ENCODE peak calls at places on chromosomes 12 and 14, in nine cellular contexts. One of them, this sample, is unnamed.

GRCh38 chr14:103016594-103016993 is 40.8 kb downstream of the CDC42BPB start:
- DNase-seq in HCT116: no peak
- DNase-seq in A549: no peak
- DNase-seq in body of pancreas: no peak
- DNase-seq in suprapubic skin: no peak
- DNase-seq in esophagus muscularis mucosa: no peak
- DNase-seq in breast epithelium: no peak
- DNase-seq in adrenal gland: no peak
- DNase-seq in vagina: no peak
- DNase-seq in this sample: no peak

GRCh38 chr14:100576091-100577085 is 10.8 kb downstream of the BEGAIN start:
- DNase-seq in HCT116: no peak
- DNase-seq in A549: no peak
- DNase-seq in body of pancreas: no peak
- DNase-seq in suprapubic skin: no peak
- DNase-seq in esophagus muscularis mucosa: no peak
- DNase-seq in breast epithelium: no peak
- DNase-seq in adrenal gland: no peak
- DNase-seq in vagina: no peak
- DNase-seq in this sample: no peak

GRCh38 chr12:108103087-108103486 is 26.0 kb upstream of the WSCD2 start:
- DNase-seq in HCT116: no peak
- DNase-seq in A549: no peak
- DNase-seq in body of pancreas: no peak
- DNase-seq in suprapubic skin: peak
- DNase-seq in esophagus muscularis mucosa: no peak
- DNase-seq in breast epithelium: no peak
- DNase-seq in adrenal gland: no peak
- DNase-seq in vagina: no peak
- DNase-seq in this sample: no peak

GRCh38 chr14:65413739-65414045 is 1.2 kb downstream of the FUT8 start:
- DNase-seq in HCT116: no peak
- DNase-seq in A549: no peak
- DNase-seq in body of pancreas: no peak
- DNase-seq in suprapubic skin: no peak
- DNase-seq in esophagus muscularis mucosa: no peak
- DNase-seq in breast epithelium: no peak
- DNase-seq in adrenal gland: no peak
- DNase-seq in vagina: no peak
- DNase-seq in this sample: no peak

GRCh38 chr12:2793561-2793960 is 1.2 kb upstream of the FKBP4 start:
- DNase-seq in HCT116: no peak
- DNase-seq in A549: no peak
- DNase-seq in body of pancreas: no peak
- DNase-seq in suprapubic skin: peak
- DNase-seq in esophagus muscularis mucosa: no peak
- DNase-seq in breast epithelium: no peak
- DNase-seq in adrenal gland: no peak
- DNase-seq in vagina: no peak
- DNase-seq in this sample: no peak

GRCh38 chr12:60257063-60257462 is 661.2 kb downstream of the SLC16A7 start:
- DNase-seq in HCT116: peak
- DNase-seq in A549: peak
- DNase-seq in body of pancreas: no peak
- DNase-seq in suprapubic skin: no peak
- DNase-seq in esophagus muscularis mucosa: no peak
- DNase-seq in breast epithelium: no peak
- DNase-seq in adrenal gland: no peak
- DNase-seq in vagina: no peak
- DNase-seq in this sample: no peak

GRCh38 chr14:89458713-89459112 is 41.7 kb upstream of the FOXN3 start:
- DNase-seq in HCT116: no peak
- DNase-seq in A549: no peak
- DNase-seq in body of pancreas: no peak
- DNase-seq in suprapubic skin: no peak
- DNase-seq in esophagus muscularis mucosa: no peak
- DNase-seq in breast epithelium: no peak
- DNase-seq in adrenal gland: no peak
- DNase-seq in vagina: no peak
- DNase-seq in this sample: no peak

GRCh38 chr12:108884116-108885012 is 4.5 kb downstream of the DAO start:
- DNase-seq in HCT116: peak
- DNase-seq in A549: peak
- DNase-seq in body of pancreas: peak
- DNase-seq in suprapubic skin: no peak
- DNase-seq in esophagus muscularis mucosa: no peak
- DNase-seq in breast epithelium: no peak
- DNase-seq in adrenal gland: peak
- DNase-seq in vagina: no peak
- DNase-seq in this sample: peak

GRCh38 chr14:55720796-55721195 is 140.8 kb downstream of the KTN1 start:
- DNase-seq in HCT116: no peak
- DNase-seq in A549: no peak
- DNase-seq in body of pancreas: no peak
- DNase-seq in suprapubic skin: no peak
- DNase-seq in esophagus muscularis mucosa: no peak
- DNase-seq in breast epithelium: no peak
- DNase-seq in adrenal gland: no peak
- DNase-seq in vagina: no peak
- DNase-seq in this sample: no peak

GRCh38 chr14:45073480-45073879 is 10.4 kb upstream of the PRPF39 start:
- DNase-seq in HCT116: no peak
- DNase-seq in A549: no peak
- DNase-seq in body of pancreas: no peak
- DNase-seq in suprapubic skin: no peak
- DNase-seq in esophagus muscularis mucosa: no peak
- DNase-seq in breast epithelium: no peak
- DNase-seq in adrenal gland: no peak
- DNase-seq in vagina: no peak
- DNase-seq in this sample: no peak

GRCh38 chr12:126914170-126914796 is 1352.7 kb upstream of the TMEM132C start:
- DNase-seq in HCT116: no peak
- DNase-seq in A549: no peak
- DNase-seq in body of pancreas: no peak
- DNase-seq in suprapubic skin: no peak
- DNase-seq in esophagus muscularis mucosa: no peak
- DNase-seq in breast epithelium: no peak
- DNase-seq in adrenal gland: no peak
- DNase-seq in vagina: no peak
- DNase-seq in this sample: no peak

GRCh38 chr14:79404874-79405273 is 806.4 kb downstream of the DIO2 start:
- DNase-seq in HCT116: no peak
- DNase-seq in A549: no peak
- DNase-seq in body of pancreas: no peak
- DNase-seq in suprapubic skin: no peak
- DNase-seq in esophagus muscularis mucosa: no peak
- DNase-seq in breast epithelium: no peak
- DNase-seq in adrenal gland: no peak
- DNase-seq in vagina: no peak
- DNase-seq in this sample: no peak

GRCh38 chr12:21428241-21428640 is 9.2 kb upstream of the PYROXD1 start:
- DNase-seq in HCT116: no peak
- DNase-seq in A549: no peak
- DNase-seq in body of pancreas: no peak
- DNase-seq in suprapubic skin: no peak
- DNase-seq in esophagus muscularis mucosa: no peak
- DNase-seq in breast epithelium: no peak
- DNase-seq in adrenal gland: no peak
- DNase-seq in vagina: no peak
- DNase-seq in this sample: no peak

GRCh38 chr12:132610051-132610759 is at the start of gene LRCOL1:
- DNase-seq in HCT116: no peak
- DNase-seq in A549: no peak
- DNase-seq in body of pancreas: peak
- DNase-seq in suprapubic skin: no peak
- DNase-seq in esophagus muscularis mucosa: no peak
- DNase-seq in breast epithelium: peak
- DNase-seq in adrenal gland: no peak
- DNase-seq in vagina: no peak
- DNase-seq in this sample: no peak

DNA sequence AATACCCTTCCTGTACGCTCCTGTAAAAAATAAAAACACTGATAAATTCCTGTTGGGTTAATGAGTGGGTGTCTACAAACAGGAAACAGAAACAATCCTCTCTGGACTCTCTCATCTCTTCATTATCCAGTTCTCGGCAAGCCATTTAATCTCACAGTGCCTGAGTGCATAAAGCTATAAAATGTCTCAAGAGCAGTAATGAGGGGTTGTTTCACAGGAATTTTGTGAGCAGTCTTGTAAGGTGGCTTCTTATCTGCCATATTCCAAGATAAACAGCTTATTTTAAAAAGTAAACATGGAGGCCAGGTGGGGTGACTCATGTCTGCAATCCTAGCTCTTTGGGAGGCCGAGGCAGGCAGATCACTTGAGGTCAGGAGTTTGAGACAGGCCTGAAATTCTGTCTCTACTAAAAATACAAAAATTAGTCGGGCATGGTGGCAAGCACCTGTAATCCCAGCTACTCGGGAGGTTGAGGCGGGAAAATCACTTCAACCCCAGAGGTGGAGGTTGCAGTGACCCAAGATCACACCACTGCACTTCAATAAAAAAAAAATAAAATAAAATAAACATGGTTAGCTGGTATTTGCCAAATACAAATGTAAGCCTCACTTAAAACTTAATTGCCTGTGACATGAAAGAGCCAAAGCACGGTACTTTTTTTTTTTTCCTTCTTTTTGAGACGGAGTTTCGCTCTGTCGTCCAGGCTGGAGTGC is 54.0 kb downstream of the CLIP1 start:
- DNase-seq in HCT116: no peak
- DNase-seq in A549: peak
- DNase-seq in body of pancreas: no peak
- DNase-seq in suprapubic skin: no peak
- DNase-seq in esophagus muscularis mucosa: no peak
- DNase-seq in breast epithelium: no peak
- DNase-seq in adrenal gland: no peak
- DNase-seq in vagina: no peak
- DNase-seq in this sample: no peak
- TF ChIP-seq POLR2A in HCT116: no peak
- TF ChIP-seq POLR2A in A549: no peak
- TF ChIP-seq POLR2A in body of pancreas: no peak
- TF ChIP-seq POLR2A in suprapubic skin: no peak
- TF ChIP-seq POLR2A in esophagus muscularis mucosa: no peak
- TF ChIP-seq POLR2A in breast epithelium: no peak
- TF ChIP-seq POLR2A in adrenal gland: no peak
- TF ChIP-seq POLR2A in vagina: no peak
- TF ChIP-seq POLR2A in this sample: no peak

GRCh38 chr14:104985675-104986486 is at the start of gene CLBA1:
- DNase-seq in HCT116: peak
- DNase-seq in A549: peak
- DNase-seq in body of pancreas: peak
- DNase-seq in suprapubic skin: peak
- DNase-seq in esophagus muscularis mucosa: no peak
- DNase-seq in breast epithelium: peak
- DNase-seq in adrenal gland: peak
- DNase-seq in vagina: no peak
- DNase-seq in this sample: peak
- TF ChIP-seq POLR2A in HCT116: peak
- TF ChIP-seq POLR2A in A549: peak
- TF ChIP-seq POLR2A in body of pancreas: peak
- TF ChIP-seq POLR2A in suprapubic skin: no peak
- TF ChIP-seq POLR2A in esophagus muscularis mucosa: no peak
- TF ChIP-seq POLR2A in breast epithelium: no peak
- TF ChIP-seq POLR2A in adrenal gland: no peak
- TF ChIP-seq POLR2A in vagina: peak
- TF ChIP-seq POLR2A in this sample: peak

GRCh38 chr12:124509676-124510300 is 57.6 kb downstream of the NCOR2 start:
- DNase-seq in HCT116: no peak
- DNase-seq in A549: no peak
- DNase-seq in body of pancreas: peak
- DNase-seq in suprapubic skin: peak
- DNase-seq in esophagus muscularis mucosa: peak
- DNase-seq in breast epithelium: peak
- DNase-seq in adrenal gland: no peak
- DNase-seq in vagina: no peak
- DNase-seq in this sample: peak
- TF ChIP-seq POLR2A in HCT116: no peak
- TF ChIP-seq POLR2A in A549: no peak
- TF ChIP-seq POLR2A in body of pancreas: peak
- TF ChIP-seq POLR2A in suprapubic skin: no peak
- TF ChIP-seq POLR2A in esophagus muscularis mucosa: no peak
- TF ChIP-seq POLR2A in breast epithelium: no peak
- TF ChIP-seq POLR2A in adrenal gland: no peak
- TF ChIP-seq POLR2A in vagina: no peak
- TF ChIP-seq POLR2A in this sample: no peak

GRCh38 chr12:128876559-128876958 is 23.3 kb downstream of the GLT1D1 start:
- DNase-seq in HCT116: no peak
- DNase-seq in A549: no peak
- DNase-seq in body of pancreas: no peak
- DNase-seq in suprapubic skin: no peak
- DNase-seq in esophagus muscularis mucosa: no peak
- DNase-seq in breast epithelium: no peak
- DNase-seq in adrenal gland: no peak
- DNase-seq in vagina: no peak
- DNase-seq in this sample: no peak

GRCh38 chr12:128872303-128872702 is 19.0 kb downstream of the GLT1D1 start:
- DNase-seq in HCT116: no peak
- DNase-seq in A549: no peak
- DNase-seq in body of pancreas: no peak
- DNase-seq in suprapubic skin: peak
- DNase-seq in esophagus muscularis mucosa: no peak
- DNase-seq in breast epithelium: no peak
- DNase-seq in adrenal gland: no peak
- DNase-seq in vagina: no peak
- DNase-seq in this sample: no peak

GRCh38 chr12:128867466-128867865 is 14.2 kb downstream of the GLT1D1 start:
- DNase-seq in HCT116: no peak
- DNase-seq in A549: no peak
- DNase-seq in body of pancreas: no peak
- DNase-seq in suprapubic skin: no peak
- DNase-seq in esophagus muscularis mucosa: no peak
- DNase-seq in breast epithelium: no peak
- DNase-seq in adrenal gland: no peak
- DNase-seq in vagina: no peak
- DNase-seq in this sample: no peak

DNA sequence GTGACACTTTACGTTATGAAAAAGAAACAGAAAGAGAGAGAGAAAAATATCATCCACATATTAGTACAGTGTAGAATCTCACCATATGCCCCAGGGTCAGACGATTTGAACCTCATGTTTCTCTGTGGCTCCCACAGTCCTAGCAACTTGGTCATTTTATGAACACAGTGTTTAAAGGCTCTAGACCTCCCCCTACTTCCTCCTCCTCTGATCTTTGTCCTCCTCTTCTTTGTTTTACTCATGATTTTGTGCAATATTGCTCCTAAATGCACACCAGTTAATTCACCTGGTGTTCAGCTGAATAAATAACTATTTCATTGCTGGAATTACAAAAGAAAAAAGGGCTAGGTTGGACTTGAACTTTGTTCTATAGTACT is 18.2 kb downstream of the GLT1D1 start:
- DNase-seq in HCT116: no peak
- DNase-seq in A549: no peak
- DNase-seq in body of pancreas: no peak
- DNase-seq in suprapubic skin: no peak
- DNase-seq in esophagus muscularis mucosa: no peak
- DNase-seq in breast epithelium: no peak
- DNase-seq in adrenal gland: no peak
- DNase-seq in vagina: no peak
- DNase-seq in this sample: no peak
- TF ChIP-seq POLR2A in HCT116: no peak
- TF ChIP-seq POLR2A in A549: no peak
- TF ChIP-seq POLR2A in body of pancreas: no peak
- TF ChIP-seq POLR2A in suprapubic skin: no peak
- TF ChIP-seq POLR2A in esophagus muscularis mucosa: no peak
- TF ChIP-seq POLR2A in breast epithelium: no peak
- TF ChIP-seq POLR2A in adrenal gland: no peak
- TF ChIP-seq POLR2A in vagina: no peak
- TF ChIP-seq POLR2A in this sample: no peak